ENCODE peak calls at places on chromosomes 13 and 19, in six cellular contexts. One of them, this sample, is unnamed.
A peak's percentile ranks its signal among the peaks of the same experiment; 100 is the strongest.

GRCh38 chr13:111114362-111115050 is 604 bp upstream of the ARHGEF7 start:
- DNase-seq in H9: peak; percentile 50
- DNase-seq in aorta: peak; percentile 90
- DNase-seq in Peyer's patch: no peak
- DNase-seq in heart left ventricle: peak; percentile 61
- DNase-seq in thoracic aorta: peak; percentile 30
- DNase-seq in this sample: peak; percentile 15

GRCh38 chr13:80213201-80213600 is 127.7 kb downstream of the SPRY2 start:
- DNase-seq in H9: no peak
- DNase-seq in aorta: no peak
- DNase-seq in Peyer's patch: no peak
- DNase-seq in heart left ventricle: no peak
- DNase-seq in thoracic aorta: no peak
- DNase-seq in this sample: no peak

GRCh38 chr19:14818588-14818987 is 16.4 kb downstream of the OR7A5 start:
- DNase-seq in H9: no peak
- DNase-seq in aorta: no peak
- DNase-seq in Peyer's patch: no peak
- DNase-seq in heart left ventricle: no peak
- DNase-seq in thoracic aorta: no peak
- DNase-seq in this sample: no peak

GRCh38 chr19:14686411-14686810 is 3.4 kb upstream of the ZNF333 start:
- DNase-seq in H9: no peak
- DNase-seq in aorta: no peak
- DNase-seq in Peyer's patch: no peak
- DNase-seq in heart left ventricle: no peak
- DNase-seq in thoracic aorta: no peak
- DNase-seq in this sample: peak; percentile 26

GRCh38 chr19:17035842-17036424 is 9.3 kb upstream of the CPAMD8 start:
- DNase-seq in H9: no peak
- DNase-seq in aorta: no peak
- DNase-seq in Peyer's patch: no peak
- DNase-seq in heart left ventricle: no peak
- DNase-seq in thoracic aorta: no peak
- DNase-seq in this sample: no peak

GRCh38 chr13:51697855-51698254 is 106.1 kb downstream of the DHRS12 start:
- DNase-seq in H9: no peak
- DNase-seq in aorta: no peak
- DNase-seq in Peyer's patch: no peak
- DNase-seq in heart left ventricle: no peak
- DNase-seq in thoracic aorta: no peak
- DNase-seq in this sample: no peak

GRCh38 chr19:7214329-7215089 is 79.7 kb downstream of the INSR start:
- DNase-seq in H9: no peak
- DNase-seq in aorta: no peak
- DNase-seq in Peyer's patch: no peak
- DNase-seq in heart left ventricle: no peak
- DNase-seq in thoracic aorta: no peak
- DNase-seq in this sample: no peak

GRCh38 chr13:110309661-110310524 is 2.8 kb downstream of the COL4A2 start:
- DNase-seq in H9: peak; percentile 15
- DNase-seq in aorta: no peak
- DNase-seq in Peyer's patch: no peak
- DNase-seq in heart left ventricle: no peak
- DNase-seq in thoracic aorta: no peak
- DNase-seq in this sample: no peak

GRCh38 chr19:8208710-8209110 is 460 bp upstream of the CERS4 start:
- DNase-seq in H9: no peak
- DNase-seq in aorta: no peak
- DNase-seq in Peyer's patch: peak; percentile 70
- DNase-seq in heart left ventricle: peak; percentile 78
- DNase-seq in thoracic aorta: no peak
- DNase-seq in this sample: peak; percentile 42

GRCh38 chr19:38944981-38945506 is 14.3 kb downstream of the MRPS12 start:
- DNase-seq in H9: no peak
- DNase-seq in aorta: peak; percentile 61
- DNase-seq in Peyer's patch: no peak
- DNase-seq in heart left ventricle: no peak
- DNase-seq in thoracic aorta: no peak
- DNase-seq in this sample: no peak

DNA sequence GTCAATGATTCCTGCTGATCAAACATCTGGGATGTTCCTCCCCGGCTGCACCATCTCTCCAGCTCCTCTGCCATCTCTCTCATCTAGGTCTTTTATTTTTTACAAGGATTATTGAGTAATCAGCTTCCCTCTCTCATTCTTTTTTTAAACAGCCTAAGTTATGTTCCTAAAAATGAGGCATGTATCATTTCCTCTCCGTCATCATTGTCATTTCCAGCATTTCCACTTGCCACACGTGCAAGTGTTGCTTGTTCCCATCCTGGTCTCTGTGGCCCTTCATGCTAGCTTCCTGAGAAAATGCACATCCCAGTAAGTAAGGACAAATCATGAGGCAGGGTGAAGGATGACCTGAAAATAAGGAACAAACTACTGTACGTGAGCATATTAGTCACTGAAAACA is 102.7 kb upstream of the POSTN start:
- DNase-seq in H9: no peak
- DNase-seq in aorta: no peak
- DNase-seq in Peyer's patch: no peak
- DNase-seq in heart left ventricle: no peak
- DNase-seq in thoracic aorta: no peak
- DNase-seq in this sample: no peak
- H3K27ac ChIP-seq in H9: no peak overlapping the region
- H3K27ac ChIP-seq in aorta: no peak overlapping the region
- H3K27ac ChIP-seq in Peyer's patch: no peak overlapping the region
- H3K27ac ChIP-seq in heart left ventricle: peak overlapping the region; percentile 19
- H3K27ac ChIP-seq in thoracic aorta: peak overlapping the region; percentile 49
- H3K27ac ChIP-seq in this sample: no peak overlapping the region

GRCh38 chr19:1274852-1275259 is 474 bp upstream of the FAM174C start:
- DNase-seq in H9: peak; percentile 66
- DNase-seq in aorta: no peak
- DNase-seq in Peyer's patch: no peak
- DNase-seq in heart left ventricle: no peak
- DNase-seq in thoracic aorta: no peak
- DNase-seq in this sample: no peak

GRCh38 chr19:1276620-1277007 is 1.3 kb downstream of the FAM174C start:
- DNase-seq in H9: no peak
- DNase-seq in aorta: no peak
- DNase-seq in Peyer's patch: no peak
- DNase-seq in heart left ventricle: no peak
- DNase-seq in thoracic aorta: no peak
- DNase-seq in this sample: no peak

GRCh38 chr19:1277061-1277460 is 1.7 kb downstream of the FAM174C start:
- DNase-seq in H9: no peak
- DNase-seq in aorta: no peak
- DNase-seq in Peyer's patch: no peak
- DNase-seq in heart left ventricle: no peak
- DNase-seq in thoracic aorta: no peak
- DNase-seq in this sample: no peak

GRCh38 chr19:1275260-1275975 is at the start of gene FAM174C:
- DNase-seq in H9: peak; percentile 97
- DNase-seq in aorta: peak; percentile 98
- DNase-seq in Peyer's patch: peak; percentile 97
- DNase-seq in heart left ventricle: peak; percentile 96
- DNase-seq in thoracic aorta: no peak
- DNase-seq in this sample: peak; percentile 95

GRCh38 chr19:1275976-1276619 is 768 bp downstream of the FAM174C start:
- DNase-seq in H9: no peak
- DNase-seq in aorta: no peak
- DNase-seq in Peyer's patch: no peak
- DNase-seq in heart left ventricle: no peak
- DNase-seq in thoracic aorta: no peak
- DNase-seq in this sample: no peak
- H3K4me1 ChIP-seq in H9: no peaks in the 10 kb centered on the region
- H3K4me1 ChIP-seq in aorta: no peaks in the 10 kb centered on the region
- H3K4me1 ChIP-seq in Peyer's patch: peaks cover 45% of the 10 kb centered on the region
- H3K4me1 ChIP-seq in heart left ventricle: peaks cover 61% of the 10 kb centered on the region
- H3K4me1 ChIP-seq in thoracic aorta: peaks cover 31% of the 10 kb centered on the region
- H3K4me1 ChIP-seq in this sample: peaks cover 6% of the 10 kb centered on the region

GRCh38 chr19:19997656-19998268 is 41.5 kb downstream of the ZNF682 start:
- DNase-seq in H9: peak; percentile 74
- DNase-seq in aorta: no peak
- DNase-seq in Peyer's patch: no peak
- DNase-seq in heart left ventricle: no peak
- DNase-seq in thoracic aorta: no peak
- DNase-seq in this sample: no peak
- H3K9me3 ChIP-seq in H9: no peaks in the 10 kb centered on the region
- H3K9me3 ChIP-seq in aorta: peaks cover 1% of the 10 kb centered on the region
- H3K9me3 ChIP-seq in Peyer's patch: no peaks in the 10 kb centered on the region
- H3K9me3 ChIP-seq in heart left ventricle: peaks cover 11% of the 10 kb centered on the region
- H3K9me3 ChIP-seq in thoracic aorta: peaks cover 3% of the 10 kb centered on the region
- H3K9me3 ChIP-seq in this sample: no peaks in the 10 kb centered on the region

GRCh38 chr13:48979892-48980291 is 4.2 kb downstream of the FNDC3A start:
- DNase-seq in H9: no peak
- DNase-seq in aorta: no peak
- DNase-seq in Peyer's patch: no peak
- DNase-seq in heart left ventricle: no peak
- DNase-seq in thoracic aorta: no peak
- DNase-seq in this sample: no peak
- H3K27ac ChIP-seq in H9: peak overlapping the region; percentile 39
- H3K27ac ChIP-seq in aorta: no peak overlapping the region
- H3K27ac ChIP-seq in Peyer's patch: no peak overlapping the region
- H3K27ac ChIP-seq in heart left ventricle: no peak overlapping the region
- H3K27ac ChIP-seq in thoracic aorta: no peak overlapping the region
- H3K27ac ChIP-seq in this sample: no peak overlapping the region

GRCh38 chr13:67146523-67147130 is 83.5 kb downstream of the PCDH9 start:
- DNase-seq in H9: no peak
- DNase-seq in aorta: no peak
- DNase-seq in Peyer's patch: no peak
- DNase-seq in heart left ventricle: no peak
- DNase-seq in thoracic aorta: no peak
- DNase-seq in this sample: no peak
- H3K4me1 ChIP-seq in H9: no peaks in the 10 kb centered on the region
- H3K4me1 ChIP-seq in aorta: peaks cover 3% of the 10 kb centered on the region
- H3K4me1 ChIP-seq in Peyer's patch: no peaks in the 10 kb centered on the region
- H3K4me1 ChIP-seq in heart left ventricle: peaks cover 20% of the 10 kb centered on the region
- H3K4me1 ChIP-seq in thoracic aorta: peaks cover 7% of the 10 kb centered on the region
- H3K4me1 ChIP-seq in this sample: no peaks in the 10 kb centered on the region

GRCh38 chr13:107133950-107134349 is 566.0 kb upstream of the ARGLU1 start:
- DNase-seq in H9: no peak
- DNase-seq in aorta: no peak
- DNase-seq in Peyer's patch: no peak
- DNase-seq in heart left ventricle: no peak
- DNase-seq in thoracic aorta: no peak
- DNase-seq in this sample: no peak

GRCh38 chr13:107141767-107142166 is 573.8 kb upstream of the ARGLU1 start:
- DNase-seq in H9: no peak
- DNase-seq in aorta: no peak
- DNase-seq in Peyer's patch: no peak
- DNase-seq in heart left ventricle: no peak
- DNase-seq in thoracic aorta: no peak
- DNase-seq in this sample: no peak

GRCh38 chr13:107138468-107138867 is 570.5 kb upstream of the ARGLU1 start:
- DNase-seq in H9: no peak
- DNase-seq in aorta: no peak
- DNase-seq in Peyer's patch: no peak
- DNase-seq in heart left ventricle: no peak
- DNase-seq in thoracic aorta: no peak
- DNase-seq in this sample: no peak

GRCh38 chr13:107144432-107144831 is 576.5 kb upstream of the ARGLU1 start:
- DNase-seq in H9: no peak
- DNase-seq in aorta: no peak
- DNase-seq in Peyer's patch: no peak
- DNase-seq in heart left ventricle: no peak
- DNase-seq in thoracic aorta: no peak
- DNase-seq in this sample: no peak

DNA sequence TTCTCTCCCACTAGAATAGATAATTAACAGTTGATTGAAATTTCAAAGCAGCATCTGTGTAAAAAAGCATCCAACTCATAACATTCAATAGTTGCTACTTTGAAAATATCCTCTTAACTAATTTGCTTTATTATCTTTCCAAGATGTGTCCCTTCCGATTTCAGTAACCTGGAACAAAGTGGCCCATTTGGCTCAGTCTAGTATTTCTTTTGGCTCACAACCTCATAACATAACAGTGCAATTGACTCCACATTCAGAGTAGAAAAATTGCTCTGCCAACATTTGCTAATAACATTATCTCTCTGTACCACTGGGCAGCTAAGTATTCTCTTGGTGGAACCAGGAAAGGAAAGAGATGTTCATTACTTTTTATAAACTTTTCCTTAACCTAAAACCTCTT is 571.0 kb upstream of the ARGLU1 start:
- DNase-seq in H9: no peak
- DNase-seq in aorta: no peak
- DNase-seq in Peyer's patch: no peak
- DNase-seq in heart left ventricle: no peak
- DNase-seq in thoracic aorta: no peak
- DNase-seq in this sample: no peak
- H3K9me3 ChIP-seq in H9: no peaks in the 10 kb centered on the region
- H3K9me3 ChIP-seq in aorta: no peaks in the 10 kb centered on the region
- H3K9me3 ChIP-seq in Peyer's patch: no peaks in the 10 kb centered on the region
- H3K9me3 ChIP-seq in heart left ventricle: no peaks in the 10 kb centered on the region
- H3K9me3 ChIP-seq in thoracic aorta: no peaks in the 10 kb centered on the region
- H3K9me3 ChIP-seq in this sample: no peaks in the 10 kb centered on the region

GRCh38 chr13:47112205-47112896 is 215.5 kb upstream of the HTR2A start:
- DNase-seq in H9: peak; percentile 53
- DNase-seq in aorta: no peak
- DNase-seq in Peyer's patch: no peak
- DNase-seq in heart left ventricle: no peak
- DNase-seq in thoracic aorta: no peak
- DNase-seq in this sample: no peak
- H3K27ac ChIP-seq in H9: peak overlapping the region; percentile 91
- H3K27ac ChIP-seq in aorta: no peak overlapping the region
- H3K27ac ChIP-seq in Peyer's patch: no peak overlapping the region
- H3K27ac ChIP-seq in heart left ventricle: no peak overlapping the region
- H3K27ac ChIP-seq in thoracic aorta: no peak overlapping the region
- H3K27ac ChIP-seq in this sample: no peak overlapping the region

GRCh38 chr19:32673573-32673972 is 1.4 kb downstream of the ANKRD27 start:
- DNase-seq in H9: no peak
- DNase-seq in aorta: no peak
- DNase-seq in Peyer's patch: no peak
- DNase-seq in heart left ventricle: no peak
- DNase-seq in thoracic aorta: no peak
- DNase-seq in this sample: no peak
- H3K4me1 ChIP-seq in H9: no peaks in the 10 kb centered on the region
- H3K4me1 ChIP-seq in aorta: no peaks in the 10 kb centered on the region
- H3K4me1 ChIP-seq in Peyer's patch: peaks cover 16% of the 10 kb centered on the region
- H3K4me1 ChIP-seq in heart left ventricle: peaks cover 48% of the 10 kb centered on the region
- H3K4me1 ChIP-seq in thoracic aorta: peaks cover 9% of the 10 kb centered on the region
- H3K4me1 ChIP-seq in this sample: peaks cover 2% of the 10 kb centered on the region

This sample was measured in small intestine.